ENCODE peak calls at places on chromosomes 1 and 21, in nine cellular contexts. One of them, this sample, is unnamed.

GRCh38 chr1:241007668-241008067 is 349.3 kb downstream of the RGS7 start:
- DNase-seq in effector CD4-positive, alpha-beta T cell: no peak
- DNase-seq in SJSA1: no peak
- DNase-seq in stimulated activated CD4-positive, alpha-beta T cell treated with anti-CD3 and anti-CD28 coated beads, Interleukin-1b, Interleukin-23, amount 100 ng/mL, for 1 hour: no peak
- DNase-seq in fibroblast of the aortic adventitia: no peak
- DNase-seq in foreskin melanocyte: no peak
- DNase-seq in hypothalamus: no peak
- DNase-seq in NCI-H1105: no peak
- DNase-seq in CD4-positive, alpha-beta T cell: no peak
- DNase-seq in this sample: no peak

GRCh38 chr1:32948905-32949304 is 15.7 kb downstream of the RNF19B start:
- DNase-seq in effector CD4-positive, alpha-beta T cell: no peak
- DNase-seq in SJSA1: no peak
- DNase-seq in stimulated activated CD4-positive, alpha-beta T cell treated with anti-CD3 and anti-CD28 coated beads, Interleukin-1b, Interleukin-23, amount 100 ng/mL, for 1 hour: no peak
- DNase-seq in fibroblast of the aortic adventitia: no peak
- DNase-seq in foreskin melanocyte: no peak
- DNase-seq in hypothalamus: no peak
- DNase-seq in NCI-H1105: no peak
- DNase-seq in CD4-positive, alpha-beta T cell: no peak
- DNase-seq in this sample: no peak

GRCh38 chr1:118217073-118217620 is 32.1 kb upstream of the SPAG17 start:
- DNase-seq in effector CD4-positive, alpha-beta T cell: no peak
- DNase-seq in SJSA1: no peak
- DNase-seq in stimulated activated CD4-positive, alpha-beta T cell treated with anti-CD3 and anti-CD28 coated beads, Interleukin-1b, Interleukin-23, amount 100 ng/mL, for 1 hour: no peak
- DNase-seq in fibroblast of the aortic adventitia: no peak
- DNase-seq in foreskin melanocyte: peak
- DNase-seq in hypothalamus: no peak
- DNase-seq in NCI-H1105: no peak
- DNase-seq in CD4-positive, alpha-beta T cell: no peak
- DNase-seq in this sample: no peak

GRCh38 chr1:207811319-207811718 is 59.5 kb downstream of the CD46 start:
- DNase-seq in effector CD4-positive, alpha-beta T cell: no peak
- DNase-seq in SJSA1: no peak
- DNase-seq in stimulated activated CD4-positive, alpha-beta T cell treated with anti-CD3 and anti-CD28 coated beads, Interleukin-1b, Interleukin-23, amount 100 ng/mL, for 1 hour: no peak
- DNase-seq in fibroblast of the aortic adventitia: no peak
- DNase-seq in foreskin melanocyte: no peak
- DNase-seq in hypothalamus: no peak
- DNase-seq in NCI-H1105: no peak
- DNase-seq in CD4-positive, alpha-beta T cell: no peak
- DNase-seq in this sample: no peak

GRCh38 chr1:32151319-32151787 is 28.1 kb upstream of the TXLNA start:
- DNase-seq in effector CD4-positive, alpha-beta T cell: no peak
- DNase-seq in SJSA1: peak
- DNase-seq in stimulated activated CD4-positive, alpha-beta T cell treated with anti-CD3 and anti-CD28 coated beads, Interleukin-1b, Interleukin-23, amount 100 ng/mL, for 1 hour: no peak
- DNase-seq in fibroblast of the aortic adventitia: peak
- DNase-seq in foreskin melanocyte: peak
- DNase-seq in hypothalamus: no peak
- DNase-seq in NCI-H1105: peak
- DNase-seq in CD4-positive, alpha-beta T cell: no peak
- DNase-seq in this sample: no peak

GRCh38 chr1:202311880-202312635 is 29.7 kb downstream of the UBE2T start:
- DNase-seq in effector CD4-positive, alpha-beta T cell: no peak
- DNase-seq in SJSA1: no peak
- DNase-seq in stimulated activated CD4-positive, alpha-beta T cell treated with anti-CD3 and anti-CD28 coated beads, Interleukin-1b, Interleukin-23, amount 100 ng/mL, for 1 hour: no peak
- DNase-seq in fibroblast of the aortic adventitia: peak
- DNase-seq in foreskin melanocyte: no peak
- DNase-seq in hypothalamus: no peak
- DNase-seq in NCI-H1105: peak
- DNase-seq in CD4-positive, alpha-beta T cell: no peak
- DNase-seq in this sample: no peak

GRCh38 chr1:150164224-150164623 is 14.5 kb downstream of the PLEKHO1 start:
- DNase-seq in effector CD4-positive, alpha-beta T cell: no peak
- DNase-seq in SJSA1: no peak
- DNase-seq in stimulated activated CD4-positive, alpha-beta T cell treated with anti-CD3 and anti-CD28 coated beads, Interleukin-1b, Interleukin-23, amount 100 ng/mL, for 1 hour: no peak
- DNase-seq in fibroblast of the aortic adventitia: no peak
- DNase-seq in foreskin melanocyte: no peak
- DNase-seq in hypothalamus: no peak
- DNase-seq in NCI-H1105: no peak
- DNase-seq in CD4-positive, alpha-beta T cell: no peak
- DNase-seq in this sample: no peak

GRCh38 chr1:45750298-45751038 is at the start of gene IPP:
- DNase-seq in effector CD4-positive, alpha-beta T cell: peak
- DNase-seq in SJSA1: peak
- DNase-seq in stimulated activated CD4-positive, alpha-beta T cell treated with anti-CD3 and anti-CD28 coated beads, Interleukin-1b, Interleukin-23, amount 100 ng/mL, for 1 hour: peak
- DNase-seq in fibroblast of the aortic adventitia: peak
- DNase-seq in foreskin melanocyte: peak
- DNase-seq in hypothalamus: peak
- DNase-seq in NCI-H1105: peak
- DNase-seq in CD4-positive, alpha-beta T cell: peak
- DNase-seq in this sample: peak

GRCh38 chr1:87252406-87252805 is 76.3 kb upstream of the LMO4 start:
- DNase-seq in effector CD4-positive, alpha-beta T cell: no peak
- DNase-seq in SJSA1: no peak
- DNase-seq in stimulated activated CD4-positive, alpha-beta T cell treated with anti-CD3 and anti-CD28 coated beads, Interleukin-1b, Interleukin-23, amount 100 ng/mL, for 1 hour: no peak
- DNase-seq in fibroblast of the aortic adventitia: peak
- DNase-seq in foreskin melanocyte: no peak
- DNase-seq in hypothalamus: no peak
- DNase-seq in NCI-H1105: no peak
- DNase-seq in CD4-positive, alpha-beta T cell: no peak
- DNase-seq in this sample: no peak

GRCh38 chr1:150813028-150813707 is 5.1 kb upstream of the CTSK start:
- DNase-seq in effector CD4-positive, alpha-beta T cell: no peak
- DNase-seq in SJSA1: peak
- DNase-seq in stimulated activated CD4-positive, alpha-beta T cell treated with anti-CD3 and anti-CD28 coated beads, Interleukin-1b, Interleukin-23, amount 100 ng/mL, for 1 hour: no peak
- DNase-seq in fibroblast of the aortic adventitia: peak
- DNase-seq in foreskin melanocyte: peak
- DNase-seq in hypothalamus: no peak
- DNase-seq in NCI-H1105: peak
- DNase-seq in CD4-positive, alpha-beta T cell: no peak
- DNase-seq in this sample: no peak

GRCh38 chr1:5660141-5660935 is 331.9 kb downstream of the NPHP4 start:
- DNase-seq in effector CD4-positive, alpha-beta T cell: no peak
- DNase-seq in SJSA1: no peak
- DNase-seq in stimulated activated CD4-positive, alpha-beta T cell treated with anti-CD3 and anti-CD28 coated beads, Interleukin-1b, Interleukin-23, amount 100 ng/mL, for 1 hour: no peak
- DNase-seq in fibroblast of the aortic adventitia: no peak
- DNase-seq in foreskin melanocyte: no peak
- DNase-seq in hypothalamus: no peak
- DNase-seq in NCI-H1105: no peak
- DNase-seq in CD4-positive, alpha-beta T cell: no peak
- DNase-seq in this sample: no peak

GRCh38 chr21:36454706-36455105 is 25.2 kb downstream of the CLDN14 start:
- DNase-seq in effector CD4-positive, alpha-beta T cell: no peak
- DNase-seq in SJSA1: no peak
- DNase-seq in stimulated activated CD4-positive, alpha-beta T cell treated with anti-CD3 and anti-CD28 coated beads, Interleukin-1b, Interleukin-23, amount 100 ng/mL, for 1 hour: no peak
- DNase-seq in fibroblast of the aortic adventitia: peak
- DNase-seq in foreskin melanocyte: no peak
- DNase-seq in hypothalamus: no peak
- DNase-seq in NCI-H1105: no peak
- DNase-seq in CD4-positive, alpha-beta T cell: no peak
- DNase-seq in this sample: no peak

GRCh38 chr1:201000391-201000790 is 23.1 kb downstream of the KIF21B start:
- DNase-seq in effector CD4-positive, alpha-beta T cell: no peak
- DNase-seq in SJSA1: no peak
- DNase-seq in stimulated activated CD4-positive, alpha-beta T cell treated with anti-CD3 and anti-CD28 coated beads, Interleukin-1b, Interleukin-23, amount 100 ng/mL, for 1 hour: no peak
- DNase-seq in fibroblast of the aortic adventitia: no peak
- DNase-seq in foreskin melanocyte: no peak
- DNase-seq in hypothalamus: no peak
- DNase-seq in NCI-H1105: no peak
- DNase-seq in CD4-positive, alpha-beta T cell: no peak
- DNase-seq in this sample: no peak

GRCh38 chr1:241391926-241392710 is 35.1 kb upstream of the RGS7 start:
- DNase-seq in effector CD4-positive, alpha-beta T cell: no peak
- DNase-seq in SJSA1: peak
- DNase-seq in stimulated activated CD4-positive, alpha-beta T cell treated with anti-CD3 and anti-CD28 coated beads, Interleukin-1b, Interleukin-23, amount 100 ng/mL, for 1 hour: no peak
- DNase-seq in fibroblast of the aortic adventitia: no peak
- DNase-seq in foreskin melanocyte: no peak
- DNase-seq in hypothalamus: no peak
- DNase-seq in NCI-H1105: no peak
- DNase-seq in CD4-positive, alpha-beta T cell: no peak
- DNase-seq in this sample: no peak

GRCh38 chr1:47395433-47395832 is 20.7 kb upstream of the FOXE3 start:
- DNase-seq in effector CD4-positive, alpha-beta T cell: no peak
- DNase-seq in SJSA1: no peak
- DNase-seq in stimulated activated CD4-positive, alpha-beta T cell treated with anti-CD3 and anti-CD28 coated beads, Interleukin-1b, Interleukin-23, amount 100 ng/mL, for 1 hour: no peak
- DNase-seq in fibroblast of the aortic adventitia: no peak
- DNase-seq in foreskin melanocyte: peak
- DNase-seq in hypothalamus: no peak
- DNase-seq in NCI-H1105: no peak
- DNase-seq in CD4-positive, alpha-beta T cell: no peak
- DNase-seq in this sample: no peak

GRCh38 chr1:203274603-203275381 is 30.5 kb upstream of the BTG2 start:
- DNase-seq in effector CD4-positive, alpha-beta T cell: no peak
- DNase-seq in SJSA1: no peak
- DNase-seq in stimulated activated CD4-positive, alpha-beta T cell treated with anti-CD3 and anti-CD28 coated beads, Interleukin-1b, Interleukin-23, amount 100 ng/mL, for 1 hour: no peak
- DNase-seq in fibroblast of the aortic adventitia: peak
- DNase-seq in foreskin melanocyte: no peak
- DNase-seq in hypothalamus: no peak
- DNase-seq in NCI-H1105: no peak
- DNase-seq in CD4-positive, alpha-beta T cell: no peak
- DNase-seq in this sample: no peak

GRCh38 chr1:11488966-11489625 is 10.1 kb downstream of the DISP3 start:
- DNase-seq in effector CD4-positive, alpha-beta T cell: no peak
- DNase-seq in SJSA1: no peak
- DNase-seq in stimulated activated CD4-positive, alpha-beta T cell treated with anti-CD3 and anti-CD28 coated beads, Interleukin-1b, Interleukin-23, amount 100 ng/mL, for 1 hour: no peak
- DNase-seq in fibroblast of the aortic adventitia: no peak
- DNase-seq in foreskin melanocyte: no peak
- DNase-seq in hypothalamus: no peak
- DNase-seq in NCI-H1105: no peak
- DNase-seq in CD4-positive, alpha-beta T cell: no peak
- DNase-seq in this sample: no peak

GRCh38 chr1:234709473-234710279 is 99.7 kb upstream of the IRF2BP2 start:
- DNase-seq in effector CD4-positive, alpha-beta T cell: no peak
- DNase-seq in SJSA1: no peak
- DNase-seq in stimulated activated CD4-positive, alpha-beta T cell treated with anti-CD3 and anti-CD28 coated beads, Interleukin-1b, Interleukin-23, amount 100 ng/mL, for 1 hour: no peak
- DNase-seq in fibroblast of the aortic adventitia: no peak
- DNase-seq in foreskin melanocyte: no peak
- DNase-seq in hypothalamus: no peak
- DNase-seq in NCI-H1105: no peak
- DNase-seq in CD4-positive, alpha-beta T cell: no peak
- DNase-seq in this sample: no peak

GRCh38 chr1:154866995-154867795 is 2.9 kb downstream of the KCNN3 start:
- DNase-seq in effector CD4-positive, alpha-beta T cell: no peak
- DNase-seq in SJSA1: peak
- DNase-seq in stimulated activated CD4-positive, alpha-beta T cell treated with anti-CD3 and anti-CD28 coated beads, Interleukin-1b, Interleukin-23, amount 100 ng/mL, for 1 hour: no peak
- DNase-seq in fibroblast of the aortic adventitia: peak
- DNase-seq in foreskin melanocyte: no peak
- DNase-seq in hypothalamus: peak
- DNase-seq in NCI-H1105: no peak
- DNase-seq in CD4-positive, alpha-beta T cell: no peak
- DNase-seq in this sample: no peak

GRCh38 chr1:63322944-63323865 is 838 bp downstream of the FOXD3 start:
- DNase-seq in effector CD4-positive, alpha-beta T cell: no peak
- DNase-seq in SJSA1: peak
- DNase-seq in stimulated activated CD4-positive, alpha-beta T cell treated with anti-CD3 and anti-CD28 coated beads, Interleukin-1b, Interleukin-23, amount 100 ng/mL, for 1 hour: no peak
- DNase-seq in fibroblast of the aortic adventitia: no peak
- DNase-seq in foreskin melanocyte: peak
- DNase-seq in hypothalamus: no peak
- DNase-seq in NCI-H1105: peak
- DNase-seq in CD4-positive, alpha-beta T cell: no peak
- DNase-seq in this sample: no peak

GRCh38 chr1:211601159-211601558 is 22.2 kb upstream of the SLC30A1 start:
- DNase-seq in effector CD4-positive, alpha-beta T cell: no peak
- DNase-seq in SJSA1: no peak
- DNase-seq in stimulated activated CD4-positive, alpha-beta T cell treated with anti-CD3 and anti-CD28 coated beads, Interleukin-1b, Interleukin-23, amount 100 ng/mL, for 1 hour: no peak
- DNase-seq in fibroblast of the aortic adventitia: no peak
- DNase-seq in foreskin melanocyte: no peak
- DNase-seq in hypothalamus: no peak
- DNase-seq in NCI-H1105: no peak
- DNase-seq in CD4-positive, alpha-beta T cell: no peak
- DNase-seq in this sample: no peak

GRCh38 chr1:211897011-211897410 is 66.4 kb upstream of the LPGAT1 start:
- DNase-seq in effector CD4-positive, alpha-beta T cell: no peak
- DNase-seq in SJSA1: no peak
- DNase-seq in stimulated activated CD4-positive, alpha-beta T cell treated with anti-CD3 and anti-CD28 coated beads, Interleukin-1b, Interleukin-23, amount 100 ng/mL, for 1 hour: no peak
- DNase-seq in fibroblast of the aortic adventitia: no peak
- DNase-seq in foreskin melanocyte: peak
- DNase-seq in hypothalamus: no peak
- DNase-seq in NCI-H1105: no peak
- DNase-seq in CD4-positive, alpha-beta T cell: no peak
- DNase-seq in this sample: no peak

GRCh38 chr1:46183119-46183842 is 7.0 kb upstream of the P3R3URF start:
- DNase-seq in effector CD4-positive, alpha-beta T cell: no peak
- DNase-seq in SJSA1: peak
- DNase-seq in stimulated activated CD4-positive, alpha-beta T cell treated with anti-CD3 and anti-CD28 coated beads, Interleukin-1b, Interleukin-23, amount 100 ng/mL, for 1 hour: no peak
- DNase-seq in fibroblast of the aortic adventitia: peak
- DNase-seq in foreskin melanocyte: peak
- DNase-seq in hypothalamus: no peak
- DNase-seq in NCI-H1105: peak
- DNase-seq in CD4-positive, alpha-beta T cell: no peak
- DNase-seq in this sample: peak

GRCh38 chr1:110548381-110548780 is 29.4 kb upstream of the KCNA10 start:
- DNase-seq in effector CD4-positive, alpha-beta T cell: no peak
- DNase-seq in SJSA1: no peak
- DNase-seq in stimulated activated CD4-positive, alpha-beta T cell treated with anti-CD3 and anti-CD28 coated beads, Interleukin-1b, Interleukin-23, amount 100 ng/mL, for 1 hour: no peak
- DNase-seq in fibroblast of the aortic adventitia: no peak
- DNase-seq in foreskin melanocyte: no peak
- DNase-seq in hypothalamus: no peak
- DNase-seq in NCI-H1105: no peak
- DNase-seq in CD4-positive, alpha-beta T cell: no peak
- DNase-seq in this sample: no peak

GRCh38 chr1:19420606-19421005 is 64.7 kb downstream of the CAPZB start:
- DNase-seq in effector CD4-positive, alpha-beta T cell: no peak
- DNase-seq in SJSA1: no peak
- DNase-seq in stimulated activated CD4-positive, alpha-beta T cell treated with anti-CD3 and anti-CD28 coated beads, Interleukin-1b, Interleukin-23, amount 100 ng/mL, for 1 hour: no peak
- DNase-seq in fibroblast of the aortic adventitia: no peak
- DNase-seq in foreskin melanocyte: no peak
- DNase-seq in hypothalamus: no peak
- DNase-seq in NCI-H1105: no peak
- DNase-seq in CD4-positive, alpha-beta T cell: no peak
- DNase-seq in this sample: no peak

GRCh38 chr1:65264197-65264929 is 45.0 kb upstream of the DNAJC6 start:
- DNase-seq in effector CD4-positive, alpha-beta T cell: no peak
- DNase-seq in SJSA1: no peak
- DNase-seq in stimulated activated CD4-positive, alpha-beta T cell treated with anti-CD3 and anti-CD28 coated beads, Interleukin-1b, Interleukin-23, amount 100 ng/mL, for 1 hour: no peak
- DNase-seq in fibroblast of the aortic adventitia: peak
- DNase-seq in foreskin melanocyte: peak
- DNase-seq in hypothalamus: no peak
- DNase-seq in NCI-H1105: peak
- DNase-seq in CD4-positive, alpha-beta T cell: no peak
- DNase-seq in this sample: no peak

GRCh38 chr1:170539154-170539553 is 7.2 kb downstream of the GORAB start:
- DNase-seq in effector CD4-positive, alpha-beta T cell: no peak
- DNase-seq in SJSA1: no peak
- DNase-seq in stimulated activated CD4-positive, alpha-beta T cell treated with anti-CD3 and anti-CD28 coated beads, Interleukin-1b, Interleukin-23, amount 100 ng/mL, for 1 hour: no peak
- DNase-seq in fibroblast of the aortic adventitia: no peak
- DNase-seq in foreskin melanocyte: no peak
- DNase-seq in hypothalamus: no peak
- DNase-seq in NCI-H1105: no peak
- DNase-seq in CD4-positive, alpha-beta T cell: no peak
- DNase-seq in this sample: no peak

GRCh38 chr1:156912310-156912709 is 8.1 kb upstream of the LRRC71 start:
- DNase-seq in effector CD4-positive, alpha-beta T cell: no peak
- DNase-seq in SJSA1: no peak
- DNase-seq in stimulated activated CD4-positive, alpha-beta T cell treated with anti-CD3 and anti-CD28 coated beads, Interleukin-1b, Interleukin-23, amount 100 ng/mL, for 1 hour: no peak
- DNase-seq in fibroblast of the aortic adventitia: no peak
- DNase-seq in foreskin melanocyte: no peak
- DNase-seq in hypothalamus: no peak
- DNase-seq in NCI-H1105: no peak
- DNase-seq in CD4-positive, alpha-beta T cell: no peak
- DNase-seq in this sample: no peak

GRCh38 chr1:216250861-216251260 is 172.4 kb downstream of the USH2A start:
- DNase-seq in effector CD4-positive, alpha-beta T cell: no peak
- DNase-seq in SJSA1: no peak
- DNase-seq in stimulated activated CD4-positive, alpha-beta T cell treated with anti-CD3 and anti-CD28 coated beads, Interleukin-1b, Interleukin-23, amount 100 ng/mL, for 1 hour: no peak
- DNase-seq in fibroblast of the aortic adventitia: no peak
- DNase-seq in foreskin melanocyte: no peak
- DNase-seq in hypothalamus: no peak
- DNase-seq in NCI-H1105: no peak
- DNase-seq in CD4-positive, alpha-beta T cell: no peak
- DNase-seq in this sample: no peak

GRCh38 chr21:17540530-17540929 is 27.7 kb downstream of the CXADR start:
- DNase-seq in effector CD4-positive, alpha-beta T cell: no peak
- DNase-seq in SJSA1: no peak
- DNase-seq in stimulated activated CD4-positive, alpha-beta T cell treated with anti-CD3 and anti-CD28 coated beads, Interleukin-1b, Interleukin-23, amount 100 ng/mL, for 1 hour: no peak
- DNase-seq in fibroblast of the aortic adventitia: no peak
- DNase-seq in foreskin melanocyte: no peak
- DNase-seq in hypothalamus: no peak
- DNase-seq in NCI-H1105: no peak
- DNase-seq in CD4-positive, alpha-beta T cell: no peak
- DNase-seq in this sample: no peak

GRCh38 chr1:107821340-107821739 is 143.6 kb downstream of the VAV3 start:
- DNase-seq in effector CD4-positive, alpha-beta T cell: no peak
- DNase-seq in SJSA1: no peak
- DNase-seq in stimulated activated CD4-positive, alpha-beta T cell treated with anti-CD3 and anti-CD28 coated beads, Interleukin-1b, Interleukin-23, amount 100 ng/mL, for 1 hour: no peak
- DNase-seq in fibroblast of the aortic adventitia: no peak
- DNase-seq in foreskin melanocyte: no peak
- DNase-seq in hypothalamus: no peak
- DNase-seq in NCI-H1105: no peak
- DNase-seq in CD4-positive, alpha-beta T cell: no peak
- DNase-seq in this sample: no peak